ENCODE peak calls at places on chromosome 3, in nine cellular contexts. O, G, D, A, P, E, R, K and Z are unnamed samples. For H3K4me1, the result is how much of the 10 kb centered on the place peaks cover.

GRCh38 chr3:178706411-178706810 is 170.2 kb downstream of the KCNMB2 start:
- DNase-seq in D (no peak), P (no peak), O (no peak), R (no peak), K (no peak), E (no peak), G (no peak), A (no peak), Z (no peak)

GRCh38 chr3:168036654-168037419 is 58.9 kb downstream of the GOLIM4 start:
- DNase-seq in E (no peak), O (no peak), P (no peak), A (no peak), G (no peak), R (no peak), D (no peak), K (no peak), Z (no peak)

GRCh38 chr3:65126527-65127440 is 439.0 kb upstream of the ADAMTS9 start:
- DNase-seq in E (no peak), R (no peak), D (no peak), P (no peak), G (no peak), A (no peak), K (no peak), O (no peak), Z (no peak)

GRCh38 chr3:14453841-14454630 is 51.6 kb downstream of the SLC6A6 start:
- DNase-seq in P (peak), E (no peak), K (no peak), A (no peak), G (peak), R (no peak), O (no peak), D (no peak), Z (no peak)

GRCh38 chr3:108552267-108553159 is 36.7 kb downstream of the CIP2A start:
- DNase-seq in A (no peak), R (no peak), G (no peak), O (no peak), P (no peak), K (peak), E (no peak), D (peak), Z (no peak)

GRCh38 chr3:175020101-175020500 is 161.0 kb downstream of the NAALADL2 start:
- DNase-seq in P (no peak), E (no peak), D (no peak), K (no peak), A (no peak), G (no peak), O (no peak), R (no peak), Z (no peak)

GRCh38 chr3:52019352-52020080 is 23.8 kb upstream of the RPL29 start:
- DNase-seq in G (peak), P (no peak), R (no peak), A (no peak), O (no peak), D (no peak), E (no peak), K (peak), Z (peak)

GRCh38 chr3:159766563-159767185 is 222.0 kb upstream of the IL12A start:
- DNase-seq in A (no peak), R (no peak), O (no peak), K (no peak), E (no peak), D (peak), G (no peak), P (no peak), Z (no peak)

GRCh38 chr3:179660872-179661271 is 8.0 kb downstream of the USP13 start:
- DNase-seq in A (no peak), R (no peak), P (no peak), D (no peak), E (no peak), O (no peak), G (no peak), K (no peak), Z (no peak)

GRCh38 chr3:9009976-9010545 is 46.8 kb upstream of the RAD18 start:
- DNase-seq in O (no peak), E (no peak), G (peak), D (no peak), P (no peak), R (no peak), K (no peak), A (no peak), Z (no peak)

GRCh38 chr3:127735767-127736693 is 63.3 kb downstream of the ABTB1 start:
- DNase-seq in P (no peak), K (peak), D (peak), R (peak), A (no peak), G (peak), O (peak), E (no peak), Z (peak)

GRCh38 chr3:152356870-152357276 is 88.1 kb downstream of the MBNL1 start:
- DNase-seq in R (no peak), K (no peak), E (no peak), O (peak), D (no peak), G (no peak), A (no peak), P (no peak), Z (no peak)

GRCh38 chr3:105956311-105956710 is 87.5 kb upstream of the CBLB start:
- DNase-seq in K (no peak), D (no peak), R (no peak), G (no peak), O (no peak), E (no peak), P (no peak), A (no peak), Z (no peak)

GRCh38 chr3:131020122-131020693 is 6.4 kb downstream of the ASTE1 start:
- DNase-seq in P (no peak), A (no peak), R (no peak), O (no peak), D (no peak), K (no peak), G (no peak), E (no peak), Z (no peak)

GRCh38 chr3:69240651-69241578 is 118.5 kb upstream of the LMOD3 start:
- DNase-seq in K (no peak), A (no peak), P (peak), E (no peak), O (peak), G (no peak), R (no peak), D (no peak), Z (no peak)

GRCh38 chr3:100316656-100317069 is 17.9 kb upstream of the NIT2 start:
- DNase-seq in E (no peak), O (no peak), R (no peak), D (peak), K (peak), G (no peak), P (no peak), A (no peak), Z (peak)

GRCh38 chr3:196159952-196160804 is 51.0 kb downstream of the ZDHHC19 start:
- DNase-seq in D (no peak), E (no peak), P (peak), O (peak), A (no peak), R (peak), K (no peak), G (peak), Z (no peak)

GRCh38 chr3:32423956-32424558 is 32.4 kb downstream of the CMTM7 start:
- DNase-seq in A (peak), O (no peak), K (no peak), P (no peak), G (peak), E (no peak), D (no peak), R (no peak), Z (no peak)

GRCh38 chr3:178063475-178063874 is 472.8 kb upstream of the KCNMB2 start:
- DNase-seq in E (no peak), R (no peak), O (no peak), G (no peak), D (no peak), K (no peak), P (no peak), A (no peak), Z (no peak)

GRCh38 chr3:49841126-49841525 is 15.2 kb downstream of the TRAIP start:
- DNase-seq in E (no peak), D (no peak), O (no peak), K (no peak), P (no peak), A (no peak), G (no peak), R (no peak), Z (no peak)

GRCh38 chr3:146166450-146167222 is 5.7 kb upstream of the PLOD2 start:
- DNase-seq in D (no peak), R (no peak), E (no peak), A (no peak), K (peak), O (no peak), P (no peak), G (no peak), Z (no peak)

GRCh38 chr3:134652409-134652831 is 1.6 kb upstream of the KY start:
- DNase-seq in O (no peak), P (peak), D (no peak), E (no peak), K (no peak), R (no peak), A (peak), G (no peak), Z (no peak)

GRCh38 chr3:151085889-151086483 is 522 bp downstream of the MED12L start:
- DNase-seq in G (peak), O (no peak), D (peak), K (no peak), P (no peak), E (no peak), A (no peak), R (peak), Z (peak)

GRCh38 chr3:151085227-151085888 is at the start of gene MED12L:
- DNase-seq in K (peak), E (no peak), R (peak), P (peak), A (no peak), G (peak), O (no peak), D (peak), Z (peak)

GRCh38 chr3:151084893-151085226 is 604 bp upstream of the MED12L start:
- DNase-seq in G (no peak), P (no peak), A (no peak), O (no peak), E (no peak), R (no peak), D (no peak), K (no peak), Z (no peak)

GRCh38 chr3:151087648-151088047 is 2.2 kb downstream of the MED12L start:
- DNase-seq in A (no peak), R (no peak), K (no peak), O (no peak), P (no peak), E (no peak), G (no peak), D (no peak), Z (no peak)

DNA sequence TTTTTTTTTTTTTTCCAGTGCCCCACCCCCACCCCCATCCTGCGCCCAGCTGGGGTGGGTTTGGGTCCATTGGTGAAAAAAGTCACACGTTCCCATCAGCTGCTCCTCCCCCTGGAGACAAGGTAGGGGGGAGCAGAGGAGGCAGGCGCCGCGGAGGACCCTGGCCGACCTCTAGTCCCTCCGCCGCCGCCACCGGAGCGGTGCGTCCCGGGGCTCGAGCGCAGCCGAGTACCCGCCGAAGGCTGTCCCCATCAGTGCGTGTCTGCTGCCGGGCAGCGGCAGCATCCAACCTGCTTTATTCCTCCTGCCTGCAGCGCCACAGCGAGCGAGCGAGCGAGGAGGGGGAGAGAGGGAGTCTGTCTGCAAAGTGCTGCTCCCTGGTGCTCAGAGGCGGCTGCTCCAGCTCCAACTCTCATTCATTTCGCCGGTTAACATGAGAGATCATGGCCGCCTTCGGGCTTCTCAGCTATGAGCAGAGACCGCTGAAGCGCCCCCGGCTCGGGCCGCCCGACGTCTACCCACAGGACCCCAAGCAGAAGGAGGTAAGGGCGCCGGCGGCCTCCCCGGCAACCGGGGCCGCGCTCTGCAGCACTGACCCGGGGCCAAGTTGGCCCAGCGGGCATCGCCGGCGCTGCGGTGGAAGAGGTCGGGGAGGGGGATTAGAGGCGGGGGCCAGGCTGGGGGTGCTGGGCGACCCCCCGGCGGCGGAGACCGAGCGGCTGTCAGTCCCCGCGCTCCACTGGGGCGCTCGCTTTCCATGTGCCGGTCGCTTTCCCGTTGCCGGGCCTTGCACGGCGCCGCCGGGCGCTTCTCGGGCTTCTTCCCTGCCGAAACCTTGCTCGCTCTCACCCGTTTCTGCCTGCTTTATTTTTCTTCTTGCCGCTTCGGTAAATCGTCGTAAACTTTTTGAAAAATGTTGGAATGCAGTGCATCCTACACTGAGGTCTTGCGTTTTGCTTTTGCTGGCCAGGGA is 1.3 kb downstream of the MED12L start:
- DNase-seq in A (no peak), O (no peak), D (peak), G (peak), K (peak), R (peak), E (peak), P (peak), Z (peak)
- H3K4me3 ChIP-seq in A (peak), O (peak), D (peak), G (peak), K (peak), R (peak), E (peak), P (peak), Z (peak)

GRCh38 chr3:46091971-46092703 is 64.9 kb upstream of the XCR1 start:
- DNase-seq in O (no peak), E (no peak), A (peak), D (no peak), G (no peak), P (no peak), K (no peak), R (no peak), Z (no peak)

GRCh38 chr3:46089237-46090011 is 62.1 kb upstream of the XCR1 start:
- DNase-seq in E (peak), A (peak), P (peak), G (peak), O (peak), D (no peak), R (peak), K (peak), Z (no peak)

GRCh38 chr3:46090161-46090591 is 62.9 kb upstream of the XCR1 start:
- DNase-seq in E (no peak), R (no peak), P (no peak), K (no peak), D (no peak), A (peak), O (no peak), G (no peak), Z (no peak)

GRCh38 chr3:46092704-46093085 is 65.4 kb upstream of the XCR1 start:
- DNase-seq in P (no peak), A (no peak), G (no peak), O (peak), E (no peak), D (no peak), R (no peak), K (no peak), Z (no peak)

GRCh38 chr3:46091046-46091445 is 63.8 kb upstream of the XCR1 start:
- DNase-seq in K (no peak), P (no peak), R (no peak), A (peak), O (no peak), E (no peak), G (no peak), D (no peak), Z (no peak)
- H3K4me1 ChIP-seq in K (under half), P (under half), R (under half), A (under half), O (half or more), E (under half), G (half or more), D (under half), Z (under half)

DNA sequence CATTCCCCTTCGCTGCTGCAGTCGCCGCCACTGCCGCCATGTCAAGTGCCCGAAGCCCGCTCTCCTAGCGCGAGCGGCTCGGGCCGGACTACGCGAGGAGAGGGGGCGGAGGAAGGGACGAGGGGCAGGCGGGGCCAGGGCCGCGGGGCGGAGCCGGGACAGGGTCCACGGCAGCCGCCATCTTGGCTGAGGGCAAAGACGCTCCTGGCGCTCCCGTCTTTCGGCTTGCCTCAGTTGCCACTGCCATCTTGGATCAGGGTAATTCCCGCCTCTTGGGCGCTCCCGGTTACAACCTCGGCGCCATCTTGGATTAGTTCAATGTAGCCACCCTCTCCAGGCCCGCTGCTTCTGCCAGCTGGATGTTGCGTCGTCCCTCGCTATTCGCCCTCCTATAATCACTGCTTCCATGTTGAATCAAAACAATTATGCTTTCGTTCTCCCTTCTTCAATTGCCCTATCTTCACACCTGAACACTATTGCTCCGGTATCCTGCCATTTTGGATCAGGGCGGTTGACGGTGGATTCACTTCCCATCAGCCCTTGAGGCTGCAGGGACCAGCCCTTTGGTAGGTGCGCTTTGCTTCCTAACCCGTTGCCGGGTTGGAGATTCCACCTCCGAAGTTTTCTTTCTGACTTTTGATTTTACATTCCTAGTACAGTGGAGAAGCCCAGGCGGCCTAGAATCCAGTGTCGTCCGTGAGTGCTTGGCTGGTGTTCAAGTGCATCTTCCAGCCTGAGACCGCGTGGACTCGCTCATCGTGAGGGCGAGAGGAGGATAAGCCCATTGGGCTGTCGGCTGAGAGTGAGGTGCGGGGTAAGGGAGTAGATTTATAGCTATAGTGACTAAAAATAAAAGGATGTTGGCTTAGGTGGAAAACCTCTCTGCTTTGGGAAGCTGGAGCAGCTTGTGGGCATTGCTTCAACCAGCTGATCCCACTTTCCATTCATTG is at the start of gene HACD2:
- DNase-seq in K (peak), R (peak), P (peak), E (peak), D (peak), A (peak), O (peak), G (peak), Z (peak)
- TF ChIP-seq POLR2A in K (peak), R (peak), P (peak), E (no peak), D (peak), A (peak), O (peak), G (no peak), Z (peak)

DNA sequence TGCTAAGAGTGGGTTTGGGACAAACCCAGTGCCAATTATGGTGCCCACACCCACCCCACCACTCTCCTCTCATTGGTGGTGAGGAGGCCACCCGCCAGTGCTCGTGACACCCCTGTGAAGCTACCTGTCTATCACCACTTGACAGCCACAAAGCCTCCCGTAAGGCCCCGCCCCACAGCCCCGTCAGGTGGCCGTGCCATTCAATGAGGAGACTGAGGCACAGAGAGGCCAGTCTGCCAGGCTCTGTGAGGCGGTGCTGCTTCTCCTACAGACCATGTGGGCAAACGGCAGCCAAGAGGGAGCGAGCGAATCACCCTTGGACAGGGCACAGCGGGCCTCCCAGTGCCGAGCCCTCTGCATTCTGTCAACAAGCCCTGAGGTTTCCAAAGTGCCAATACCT is 53.5 kb downstream of the IQSEC1 start:
- DNase-seq in G (peak), A (no peak), K (no peak), O (no peak), P (no peak), E (peak), D (no peak), R (no peak), Z (no peak)
- H3K4me3 ChIP-seq in G (peak), A (peak), K (peak), O (peak), P (no peak), E (no peak), D (no peak), R (no peak), Z (no peak)